ENCODE peak calls at places on chromosomes 2 and 18, in four cellular contexts. N is dorsolateral prefrontal cortex, Y is erythroblast, U is hepatic stellate cell. I is an unnamed sample.

GRCh38 chr18:21599585-21600525 is 649 bp downstream of the ESCO1 start:
- DNase-seq in Y (peak; percentile 92), U (peak; percentile 61), N (peak; percentile 15), I (peak; percentile 83)

GRCh38 chr2:85712849-85713612 is 18.9 kb downstream of the GNLY start:
- DNase-seq in N (no peak), U (peak; percentile 59), Y (no peak), I (peak; percentile 85)

GRCh38 chr2:216657963-216658362 is 24.7 kb downstream of the IGFBP2 start:
- DNase-seq in U (no peak), N (no peak), Y (no peak), I (no peak)

GRCh38 chr2:222756951-222757645 is 85.6 kb downstream of the MOGAT1 start:
- DNase-seq in N (no peak), Y (no peak), U (peak; percentile 66), I (no peak)

GRCh38 chr2:84938194-84938879 is 32.6 kb upstream of the KCMF1 start:
- DNase-seq in N (no peak), Y (no peak), U (no peak), I (no peak)

GRCh38 chr18:10074122-10074521 is 160.3 kb downstream of the VAPA start:
- DNase-seq in U (no peak), Y (no peak), N (no peak), I (no peak)

GRCh38 chr2:233267516-233268245 is 16.2 kb downstream of the ATG16L1 start:
- DNase-seq in U (no peak), N (no peak), Y (no peak), I (no peak)

GRCh38 chr2:15763822-15764682 is 172.4 kb downstream of the DDX1 start:
- DNase-seq in N (no peak), U (no peak), Y (peak; percentile 66), I (no peak)

GRCh38 chr2:23287250-23287704 is 97.7 kb upstream of the KLHL29 start:
- DNase-seq in N (no peak), U (peak; percentile 32), Y (no peak), I (no peak)

GRCh38 chr2:199273043-199273647 is 184.6 kb downstream of the SATB2 start:
- DNase-seq in N (no peak), Y (no peak), U (no peak), I (no peak)